ENCODE peak calls at places on chromosome 14, in seven cellular contexts. One of them, this sample, is unnamed. For H3K36me3, the result is how much of the 10 kb centered on the place peaks cover.

GRCh38 chr14:63770187-63770807 is 42.4 kb upstream of the SGPP1 start:
- DNase-seq in spleen: no peak
- DNase-seq in stomach: peak
- DNase-seq in adrenal gland: peak
- DNase-seq in prostate gland: peak
- DNase-seq in GM12878: no peak
- DNase-seq in heart left ventricle: peak
- DNase-seq in this sample: no peak

GRCh38 chr14:102415671-102416070 is 52.9 kb downstream of the TECPR2 start:
- DNase-seq in heart left ventricle: no peak
- DNase-seq in spleen: no peak
- DNase-seq in GM12878: no peak
- DNase-seq in prostate gland: no peak
- DNase-seq in adrenal gland: no peak
- DNase-seq in stomach: no peak
- DNase-seq in this sample: no peak

GRCh38 chr14:24071144-24071697 is at the start of gene CPNE6:
- DNase-seq in prostate gland: no peak
- DNase-seq in adrenal gland: no peak
- DNase-seq in stomach: no peak
- DNase-seq in heart left ventricle: no peak
- DNase-seq in GM12878: no peak
- DNase-seq in spleen: peak
- DNase-seq in this sample: no peak

GRCh38 chr14:95274874-95275273 is 44.8 kb downstream of the CLMN start:
- DNase-seq in adrenal gland: no peak
- DNase-seq in stomach: no peak
- DNase-seq in heart left ventricle: no peak
- DNase-seq in prostate gland: no peak
- DNase-seq in GM12878: no peak
- DNase-seq in spleen: no peak
- DNase-seq in this sample: no peak

GRCh38 chr14:105929327-105930081 is 403.1 kb downstream of the TMEM121 start:
- DNase-seq in spleen: peak
- DNase-seq in heart left ventricle: no peak
- DNase-seq in adrenal gland: no peak
- DNase-seq in prostate gland: no peak
- DNase-seq in stomach: no peak
- DNase-seq in GM12878: no peak
- DNase-seq in this sample: no peak

GRCh38 chr14:70472253-70473159 is 20.5 kb downstream of the ADAM21 start:
- DNase-seq in heart left ventricle: no peak
- DNase-seq in prostate gland: no peak
- DNase-seq in spleen: no peak
- DNase-seq in adrenal gland: no peak
- DNase-seq in GM12878: peak
- DNase-seq in stomach: no peak
- DNase-seq in this sample: no peak

GRCh38 chr14:77181603-77182437 is at the start of gene TMEM63C:
- DNase-seq in GM12878: peak
- DNase-seq in adrenal gland: peak
- DNase-seq in stomach: peak
- DNase-seq in spleen: peak
- DNase-seq in prostate gland: no peak
- DNase-seq in heart left ventricle: no peak
- DNase-seq in this sample: no peak

GRCh38 chr14:24139272-24139934 is 2.0 kb downstream of the EMC9 start:
- DNase-seq in spleen: peak
- DNase-seq in heart left ventricle: no peak
- DNase-seq in prostate gland: no peak
- DNase-seq in stomach: no peak
- DNase-seq in GM12878: no peak
- DNase-seq in adrenal gland: no peak
- DNase-seq in this sample: no peak

GRCh38 chr14:74008843-74009499 is 10.1 kb downstream of the ENTPD5 start:
- DNase-seq in GM12878: no peak
- DNase-seq in heart left ventricle: no peak
- DNase-seq in adrenal gland: no peak
- DNase-seq in stomach: no peak
- DNase-seq in spleen: no peak
- DNase-seq in prostate gland: no peak
- DNase-seq in this sample: no peak

GRCh38 chr14:63179383-63179782 is 24.9 kb upstream of the RHOJ start:
- DNase-seq in adrenal gland: no peak
- DNase-seq in heart left ventricle: no peak
- DNase-seq in stomach: no peak
- DNase-seq in spleen: no peak
- DNase-seq in GM12878: no peak
- DNase-seq in prostate gland: peak
- DNase-seq in this sample: no peak

GRCh38 chr14:97104029-97104428 is 306.8 kb downstream of the VRK1 start:
- DNase-seq in spleen: no peak
- DNase-seq in GM12878: no peak
- DNase-seq in adrenal gland: no peak
- DNase-seq in prostate gland: no peak
- DNase-seq in heart left ventricle: no peak
- DNase-seq in stomach: no peak
- DNase-seq in this sample: no peak

GRCh38 chr14:97106166-97106565 is 309.0 kb downstream of the VRK1 start:
- DNase-seq in spleen: no peak
- DNase-seq in adrenal gland: no peak
- DNase-seq in GM12878: peak
- DNase-seq in stomach: no peak
- DNase-seq in prostate gland: no peak
- DNase-seq in heart left ventricle: no peak
- DNase-seq in this sample: no peak

GRCh38 chr14:97101561-97101960 is 304.4 kb downstream of the VRK1 start:
- DNase-seq in stomach: no peak
- DNase-seq in spleen: no peak
- DNase-seq in GM12878: no peak
- DNase-seq in prostate gland: no peak
- DNase-seq in adrenal gland: no peak
- DNase-seq in heart left ventricle: no peak
- DNase-seq in this sample: no peak

GRCh38 chr14:97095269-97095668 is 298.1 kb downstream of the VRK1 start:
- DNase-seq in stomach: no peak
- DNase-seq in spleen: no peak
- DNase-seq in adrenal gland: no peak
- DNase-seq in prostate gland: no peak
- DNase-seq in heart left ventricle: no peak
- DNase-seq in GM12878: no peak
- DNase-seq in this sample: no peak

DNA sequence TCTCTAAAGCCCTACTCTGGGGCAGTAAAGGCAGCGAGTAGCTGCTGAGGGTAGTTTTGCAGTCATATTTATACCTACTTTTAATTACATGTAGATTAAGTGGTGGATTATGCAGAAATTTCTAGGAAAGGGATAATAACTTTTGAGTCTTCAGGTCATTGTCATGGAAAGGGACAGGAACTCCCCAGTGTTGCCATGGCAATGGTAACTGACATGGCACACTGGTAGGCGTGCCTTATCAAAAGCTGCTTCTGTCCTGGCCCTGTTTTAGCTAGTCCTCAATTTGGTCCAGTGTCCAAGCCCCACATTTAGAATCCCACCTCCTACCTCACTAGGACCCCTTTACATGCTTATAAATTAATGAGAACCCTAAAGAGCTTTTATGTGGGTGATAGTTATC is 303.1 kb downstream of the VRK1 start:
- DNase-seq in heart left ventricle: no peak
- DNase-seq in stomach: no peak
- DNase-seq in GM12878: no peak
- DNase-seq in spleen: no peak
- DNase-seq in prostate gland: no peak
- DNase-seq in adrenal gland: no peak
- DNase-seq in this sample: no peak
- H3K4me3 ChIP-seq in heart left ventricle: no peak
- H3K4me3 ChIP-seq in stomach: no peak
- H3K4me3 ChIP-seq in GM12878: no peak
- H3K4me3 ChIP-seq in spleen: no peak
- H3K4me3 ChIP-seq in prostate gland: no peak
- H3K4me3 ChIP-seq in adrenal gland: no peak
- H3K4me3 ChIP-seq in this sample: no peak

DNA sequence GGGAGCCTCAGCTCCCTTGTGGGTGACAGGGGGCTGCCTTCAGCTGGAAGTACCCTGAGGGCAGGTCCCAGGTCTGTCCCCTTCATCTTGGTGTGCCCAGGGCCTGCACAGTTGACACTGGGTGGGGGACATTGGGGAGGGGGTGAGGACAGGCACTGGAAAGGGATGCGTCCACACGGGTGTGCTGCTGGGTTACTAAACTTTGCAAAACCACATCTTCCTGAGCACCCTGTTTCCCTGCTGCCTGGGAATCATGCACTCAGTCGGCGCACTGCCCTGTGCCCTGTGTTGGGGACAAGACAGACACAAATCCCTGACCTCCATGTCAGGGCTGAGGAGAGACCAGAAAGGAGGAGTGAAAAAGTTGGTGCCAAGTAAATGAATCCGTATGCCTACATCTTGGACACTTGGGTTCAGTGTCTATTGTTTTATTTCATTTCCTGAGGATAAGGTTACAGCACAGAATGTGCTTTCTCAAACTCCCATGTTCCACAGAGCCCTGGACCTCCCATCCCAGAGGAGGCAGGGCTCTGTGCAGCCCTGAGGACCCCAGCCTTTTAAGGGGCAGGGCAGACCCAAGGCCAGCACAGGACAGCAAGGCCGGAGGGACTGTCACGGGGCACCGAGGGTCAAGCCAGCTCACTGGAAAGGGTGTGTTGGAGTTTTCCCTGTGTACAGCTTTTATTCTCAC is 2.9 kb upstream of the SLC25A29 start:
- DNase-seq in heart left ventricle: no peak
- DNase-seq in spleen: no peak
- DNase-seq in GM12878: no peak
- DNase-seq in stomach: no peak
- DNase-seq in prostate gland: no peak
- DNase-seq in adrenal gland: no peak
- DNase-seq in this sample: no peak
- TF ChIP-seq POLR2A in heart left ventricle: no peak
- TF ChIP-seq POLR2A in spleen: no peak
- TF ChIP-seq POLR2A in GM12878: no peak
- TF ChIP-seq POLR2A in stomach: no peak
- TF ChIP-seq POLR2A in prostate gland: no peak
- TF ChIP-seq POLR2A in adrenal gland: no peak
- TF ChIP-seq POLR2A in this sample: no peak

DNA sequence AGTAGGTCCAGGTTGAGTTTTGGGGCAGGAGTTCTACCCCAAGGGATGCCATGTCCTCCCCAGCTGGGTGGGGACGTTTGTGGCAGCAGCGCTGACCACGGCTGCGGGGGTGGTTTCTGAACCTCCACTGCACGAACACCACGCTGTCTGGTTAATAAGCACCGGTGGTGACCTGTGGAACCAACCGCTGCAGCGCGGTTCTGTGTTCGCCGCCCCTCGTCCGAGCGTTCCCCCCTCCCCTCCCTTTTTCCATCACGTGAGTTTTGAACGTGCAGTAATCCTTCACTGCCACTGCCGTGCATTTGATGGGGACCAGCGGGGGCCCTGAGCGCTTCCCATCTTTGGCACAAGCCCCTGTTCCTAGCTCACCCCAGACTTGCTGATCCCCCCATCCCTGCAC is 6.4 kb upstream of the ADSS1 start:
- DNase-seq in prostate gland: no peak
- DNase-seq in heart left ventricle: no peak
- DNase-seq in adrenal gland: no peak
- DNase-seq in GM12878: no peak
- DNase-seq in spleen: no peak
- DNase-seq in stomach: no peak
- DNase-seq in this sample: no peak
- H3K36me3 ChIP-seq in prostate gland: under half
- H3K36me3 ChIP-seq in heart left ventricle: half or more
- H3K36me3 ChIP-seq in adrenal gland: under half
- H3K36me3 ChIP-seq in GM12878: under half
- H3K36me3 ChIP-seq in spleen: under half
- H3K36me3 ChIP-seq in stomach: half or more
- H3K36me3 ChIP-seq in this sample: under half

GRCh38 chr14:65282909-65283253 is 129.6 kb upstream of the FUT8 start:
- DNase-seq in adrenal gland: no peak
- DNase-seq in GM12878: no peak
- DNase-seq in heart left ventricle: no peak
- DNase-seq in stomach: no peak
- DNase-seq in spleen: no peak
- DNase-seq in prostate gland: no peak
- DNase-seq in this sample: no peak
- H3K4me3 ChIP-seq in adrenal gland: no peak
- H3K4me3 ChIP-seq in GM12878: peak
- H3K4me3 ChIP-seq in heart left ventricle: no peak
- H3K4me3 ChIP-seq in stomach: peak
- H3K4me3 ChIP-seq in spleen: no peak
- H3K4me3 ChIP-seq in prostate gland: no peak
- H3K4me3 ChIP-seq in this sample: no peak

DNA sequence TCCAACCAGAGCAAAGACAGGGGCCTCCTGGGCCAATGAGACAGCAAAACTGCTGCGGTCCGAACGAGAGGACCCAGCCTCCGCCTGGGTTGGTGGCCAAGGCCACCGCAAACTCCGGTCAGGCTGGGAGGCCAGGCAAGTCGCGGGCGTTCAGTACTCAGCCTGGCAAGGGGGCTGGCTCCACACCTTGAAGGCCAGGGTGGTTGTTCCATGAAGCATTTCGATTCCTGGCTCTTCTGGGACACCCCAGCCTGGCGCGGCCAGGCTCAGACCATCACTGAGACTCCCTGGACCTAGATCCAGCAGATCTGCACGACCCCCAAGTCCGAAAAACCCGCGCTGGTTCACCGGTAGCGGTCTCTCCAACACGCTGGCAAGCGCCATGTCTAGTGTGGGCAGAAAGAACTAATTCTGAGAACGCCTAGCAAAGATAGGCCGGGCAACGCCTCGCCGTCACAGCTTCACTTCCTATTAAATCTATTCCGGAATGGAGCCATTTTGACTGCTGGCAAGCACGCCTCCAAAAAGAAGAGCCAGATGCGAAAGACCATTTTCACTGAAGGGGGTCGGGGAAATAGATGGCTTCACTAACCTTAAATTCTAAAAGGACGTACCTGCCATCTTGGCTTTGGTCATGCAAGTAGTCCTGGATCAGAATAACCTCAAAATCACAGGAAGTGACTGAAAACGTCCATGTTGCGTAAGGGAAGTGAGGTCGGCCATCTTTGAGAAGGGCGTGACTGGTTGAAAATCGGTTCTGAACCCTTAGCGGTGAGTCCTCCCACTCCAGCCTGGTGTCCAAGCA is at the start of gene PSMB5:
- DNase-seq in stomach: peak
- DNase-seq in GM12878: peak
- DNase-seq in prostate gland: peak
- DNase-seq in adrenal gland: peak
- DNase-seq in heart left ventricle: peak
- DNase-seq in spleen: peak
- DNase-seq in this sample: peak
- TF ChIP-seq POLR2A in stomach: no peak
- TF ChIP-seq POLR2A in GM12878: peak
- TF ChIP-seq POLR2A in prostate gland: peak
- TF ChIP-seq POLR2A in adrenal gland: peak
- TF ChIP-seq POLR2A in heart left ventricle: no peak
- TF ChIP-seq POLR2A in spleen: no peak
- TF ChIP-seq POLR2A in this sample: peak

DNA sequence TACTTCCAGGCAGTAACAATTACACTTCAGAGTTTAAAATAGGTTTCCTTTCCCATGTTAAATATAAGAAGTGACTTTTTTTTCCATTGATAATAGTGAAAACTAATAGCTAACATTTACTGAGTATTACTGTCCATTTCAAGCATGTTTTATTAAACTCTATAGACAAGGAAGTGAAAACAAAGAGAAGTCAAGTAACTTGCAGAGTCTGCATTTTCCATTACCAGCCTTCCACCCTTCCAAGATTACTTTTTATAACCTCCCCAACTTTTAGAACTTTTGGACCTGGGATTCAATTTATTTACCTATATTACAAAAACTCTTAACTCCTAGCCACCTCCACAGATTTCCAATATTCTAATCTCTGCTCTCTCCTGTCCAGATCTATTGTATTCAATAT is 67.7 kb downstream of the SEC23A start:
- DNase-seq in stomach: no peak
- DNase-seq in heart left ventricle: no peak
- DNase-seq in GM12878: no peak
- DNase-seq in adrenal gland: no peak
- DNase-seq in prostate gland: no peak
- DNase-seq in spleen: no peak
- DNase-seq in this sample: no peak
- H3K36me3 ChIP-seq in stomach: half or more
- H3K36me3 ChIP-seq in heart left ventricle: half or more
- H3K36me3 ChIP-seq in GM12878: under half
- H3K36me3 ChIP-seq in adrenal gland: under half
- H3K36me3 ChIP-seq in prostate gland: under half
- H3K36me3 ChIP-seq in spleen: half or more
- H3K36me3 ChIP-seq in this sample: under half